ENCODE peak calls at places on chromosomes 7 and 10, in six cellular contexts. Q is dorsolateral prefrontal cortex, T is osteocyte, E is IMR-90, B is OCI-LY7, P is transverse colon. A is an unnamed sample.

GRCh38 chr10:43842072-43842471 is 193.4 kb upstream of the ZNF32 start:
- DNase-seq in Q (no peak), T (no peak), E (no peak), B (no peak), P (no peak), A (no peak)

GRCh38 chr7:38321515-38321944 is 48.1 kb upstream of the TARP start:
- DNase-seq in Q (no peak), T (no peak), E (peak), B (no peak), P (no peak), A (peak)

GRCh38 chr10:50623299-50624153 is at the start of gene SGMS1:
- DNase-seq in Q (peak), T (peak), E (peak), B (peak), P (peak), A (peak)

GRCh38 chr10:25556457-25556856 is 377.6 kb upstream of the MYO3A start:
- DNase-seq in Q (no peak), T (no peak), E (peak), B (no peak), P (no peak), A (no peak)

GRCh38 chr10:15813415-15813814 is 46.9 kb downstream of the MINDY3 start:
- DNase-seq in Q (no peak), T (no peak), E (peak), B (no peak), P (no peak), A (no peak)

GRCh38 chr10:76086571-76087260 is 655.3 kb downstream of the LRMDA start:
- DNase-seq in Q (no peak), T (no peak), E (peak), B (no peak), P (peak), A (no peak)

GRCh38 chr7:107043916-107044346 is 574 bp upstream of the PRKAR2B start:
- DNase-seq in Q (no peak), T (no peak), E (peak), B (no peak), P (no peak), A (no peak)

GRCh38 chr7:92586403-92586802 is 3.8 kb downstream of the FAM133B start:
- DNase-seq in Q (no peak), T (no peak), E (peak), B (no peak), P (no peak), A (no peak)

GRCh38 chr10:97596101-97597055 is 6.9 kb downstream of the C10orf62 start:
- DNase-seq in Q (no peak), T (no peak), E (peak), B (no peak), P (no peak), A (no peak)

GRCh38 chr7:7705316-7705715 is 13.1 kb downstream of the RPA3 start:
- DNase-seq in Q (no peak), T (no peak), E (peak), B (no peak), P (no peak), A (no peak)

GRCh38 chr7:73972614-73973013 is 55.4 kb upstream of the ELN start:
- DNase-seq in Q (no peak), T (peak), E (no peak), B (no peak), P (no peak), A (peak)

GRCh38 chr7:73973091-73973490 is 54.9 kb upstream of the ELN start:
- DNase-seq in Q (no peak), T (peak), E (no peak), B (no peak), P (no peak), A (peak)

GRCh38 chr7:73971315-73971700 is 56.7 kb upstream of the ELN start:
- DNase-seq in Q (no peak), T (no peak), E (no peak), B (peak), P (no peak), A (no peak)

GRCh38 chr7:73970801-73971229 is 57.2 kb upstream of the ELN start:
- DNase-seq in Q (no peak), T (peak), E (no peak), B (no peak), P (no peak), A (peak)

DNA sequence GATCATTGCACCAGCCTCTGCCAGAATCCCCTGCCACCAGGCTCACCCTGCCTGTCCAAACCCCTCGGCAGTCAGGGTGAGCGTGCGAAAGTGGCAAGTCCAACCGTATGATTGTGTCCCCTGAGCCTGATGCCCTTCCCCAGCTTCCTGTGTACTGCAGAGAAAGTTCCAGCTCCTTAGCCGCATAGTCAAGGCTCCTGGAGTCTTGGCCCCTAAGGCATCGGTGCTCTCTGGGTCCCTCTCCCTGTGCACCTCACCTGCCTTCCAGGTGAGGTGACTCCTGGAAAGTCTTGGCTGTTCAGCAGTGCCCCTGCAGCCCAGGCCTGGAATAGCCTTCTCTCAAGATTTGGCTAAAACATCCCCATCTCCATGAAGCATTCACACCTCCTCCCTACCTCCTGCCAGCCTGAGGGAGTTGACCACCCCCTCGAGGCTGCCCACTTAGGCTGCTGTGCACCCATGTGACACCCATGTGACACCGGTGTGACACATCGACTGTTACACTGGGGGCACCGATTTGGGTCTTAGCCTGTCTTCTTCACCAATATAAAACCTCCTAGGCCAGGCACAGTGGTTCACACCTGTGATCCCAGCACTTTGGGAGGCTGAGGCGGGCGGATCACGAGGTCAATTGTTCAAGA is 56.2 kb upstream of the ELN start:
- DNase-seq in Q (no peak), T (peak), E (no peak), B (no peak), P (no peak), A (peak)
- TF ChIP-seq CTCF in Q (no peak), T (no peak), E (no peak), B (peak), P (no peak), A (no peak)

GRCh38 chr10:35872666-35873065 is 230.6 kb upstream of the FZD8 start:
- DNase-seq in Q (no peak), T (no peak), E (no peak), B (no peak), P (no peak), A (no peak)

GRCh38 chr10:35875281-35875680 is 233.2 kb upstream of the FZD8 start:
- DNase-seq in Q (no peak), T (no peak), E (peak), B (no peak), P (no peak), A (no peak)

GRCh38 chr10:35881320-35881719 is 239.2 kb upstream of the FZD8 start:
- DNase-seq in Q (no peak), T (no peak), E (no peak), B (no peak), P (no peak), A (no peak)

GRCh38 chr10:35874326-35875070 is 232.4 kb upstream of the FZD8 start:
- DNase-seq in Q (no peak), T (no peak), E (no peak), B (no peak), P (no peak), A (no peak)

GRCh38 chr10:35876248-35876647 is 234.2 kb upstream of the FZD8 start:
- DNase-seq in Q (no peak), T (no peak), E (peak), B (no peak), P (no peak), A (no peak)
- TF ChIP-seq CTCF in Q (no peak), T (no peak), E (no peak), B (no peak), P (no peak), A (no peak)

GRCh38 chr10:29535012-29535777 is 99.6 kb downstream of the SVIL start:
- DNase-seq in Q (peak), T (peak), E (peak), B (no peak), P (peak), A (peak)
- TF ChIP-seq CTCF in Q (peak), T (peak), E (peak), B (peak), P (peak), A (peak)

GRCh38 chr7:128697301-128697905 is 25.3 kb downstream of the GARIN1A start:
- DNase-seq in Q (no peak), T (no peak), E (peak), B (peak), P (peak), A (peak)
- TF ChIP-seq CTCF in Q (no peak), T (peak), E (peak), B (peak), P (no peak), A (no peak)

DNA sequence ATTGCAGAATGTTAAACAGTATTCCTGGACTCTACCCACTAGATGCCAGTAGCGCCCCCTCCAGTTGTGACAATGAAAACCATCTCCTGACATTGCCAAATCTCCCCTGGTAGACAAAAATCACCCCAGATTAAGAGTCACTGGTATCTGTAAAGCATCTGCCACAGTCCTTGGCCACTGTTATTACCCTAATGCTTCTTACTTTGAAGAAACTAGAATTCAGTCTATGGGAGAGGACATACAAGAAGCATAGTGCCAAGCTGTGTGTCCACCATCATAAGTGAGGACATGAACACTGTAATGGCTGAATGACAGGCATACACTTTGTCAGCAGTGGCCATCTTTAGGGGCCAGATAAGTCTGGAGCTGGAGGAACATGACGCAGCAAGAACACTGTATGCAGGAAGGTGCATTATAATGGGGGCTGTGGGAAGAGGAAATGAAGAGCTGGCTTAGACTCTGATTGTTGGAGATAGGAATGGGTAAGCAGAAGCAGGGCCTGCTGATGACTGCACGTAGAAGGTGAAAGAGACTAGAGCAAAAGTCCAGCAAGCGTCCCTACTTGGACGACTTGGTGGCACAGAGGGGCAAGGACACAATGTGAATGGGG is 32.5 kb downstream of the CBX3 start:
- DNase-seq in Q (no peak), T (no peak), E (no peak), B (no peak), P (no peak), A (no peak)
- TF ChIP-seq CTCF in Q (no peak), T (no peak), E (no peak), B (peak), P (no peak), A (no peak)

GRCh38 chr7:119999743-120000475 is 273.1 kb upstream of the KCND2 start:
- DNase-seq in Q (no peak), T (no peak), E (peak), B (no peak), P (no peak), A (no peak)
- TF ChIP-seq CTCF in Q (no peak), T (no peak), E (no peak), B (no peak), P (no peak), A (no peak)

DNA sequence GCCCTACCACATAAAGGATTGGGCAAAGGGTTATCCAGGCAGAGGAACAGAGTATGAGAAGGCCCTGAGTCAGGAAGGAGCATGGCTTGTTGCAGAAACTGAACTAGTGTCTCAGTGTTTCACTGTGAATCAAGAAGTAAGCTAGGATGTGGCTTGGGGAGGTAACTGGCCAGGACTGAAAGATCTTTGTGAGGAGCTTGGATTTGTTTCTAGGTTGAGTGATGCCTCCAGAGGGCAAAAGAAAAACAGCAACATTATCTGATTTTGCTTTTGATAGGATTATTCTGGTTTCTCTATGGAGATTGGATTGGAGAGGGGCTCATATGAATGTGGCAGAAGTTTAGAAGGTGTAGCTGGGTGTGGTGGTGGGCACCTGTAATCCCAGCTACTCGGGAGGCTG is 137.9 kb upstream of the HDAC9 start:
- DNase-seq in Q (no peak), T (no peak), E (peak), B (peak), P (no peak), A (no peak)
- TF ChIP-seq CTCF in Q (no peak), T (peak), E (peak), B (peak), P (no peak), A (no peak)